ENCODE peak calls at places on chromosomes 1 and 21, in five cellular contexts. N is hepatocyte, P is OCI-LY7, F is BJ, I is fibroblast of mammary gland. K is an unnamed sample.

GRCh38 chr1:222583079-222583478 is 6.7 kb downstream of the TAF1A start:
- DNase-seq in N (no peak), P (peak), F (no peak), I (no peak), K (no peak)

GRCh38 chr1:116722016-116722838 is 32.0 kb upstream of the CD2 start:
- DNase-seq in N (peak), P (no peak), F (no peak), I (peak), K (no peak)

GRCh38 chr1:54153548-54154439 is 994 bp upstream of the CDCP2 start:
- DNase-seq in N (peak), P (no peak), F (no peak), I (peak), K (peak)

GRCh38 chr1:115679141-115679611 is 37.4 kb downstream of the VANGL1 start:
- DNase-seq in N (peak), P (no peak), F (no peak), I (peak), K (peak)

GRCh38 chr1:66648896-66649597 is 103.2 kb upstream of the DYNLT5 start:
- DNase-seq in N (no peak), P (peak), F (no peak), I (no peak), K (no peak)

GRCh38 chr1:218474089-218474488 is 129.0 kb downstream of the TGFB2 start:
- DNase-seq in N (no peak), P (no peak), F (no peak), I (no peak), K (no peak)

GRCh38 chr1:25707280-25708016 is 90.9 kb downstream of the MAN1C1 start:
- DNase-seq in N (no peak), P (no peak), F (peak), I (peak), K (no peak)

GRCh38 chr1:178126790-178127189 is 32.9 kb downstream of the RASAL2 start:
- DNase-seq in N (peak), P (no peak), F (peak), I (peak), K (peak)

GRCh38 chr1:161013591-161014513 is 7.1 kb downstream of the F11R start:
- DNase-seq in N (peak), P (peak), F (no peak), I (peak), K (peak)

GRCh38 chr1:188709146-188709545 is 1768.5 kb downstream of the BRINP3 start:
- DNase-seq in N (no peak), P (no peak), F (no peak), I (no peak), K (peak)

GRCh38 chr1:228397966-228398365 is 8.7 kb downstream of the TRIM11 start:
- DNase-seq in N (no peak), P (no peak), F (no peak), I (no peak), K (no peak)

GRCh38 chr21:42315296-42315891 is at the start of gene TFF3:
- DNase-seq in N (peak), P (no peak), F (no peak), I (no peak), K (no peak)

GRCh38 chr1:26535201-26535600 is 5.6 kb downstream of the RPS6KA1 start:
- DNase-seq in N (no peak), P (peak), F (no peak), I (no peak), K (no peak)

GRCh38 chr1:197468581-197469175 is 200.6 kb downstream of the CRB1 start:
- DNase-seq in N (no peak), P (no peak), F (no peak), I (no peak), K (no peak)

GRCh38 chr1:40822890-40823289 is 39.3 kb downstream of the CITED4 start:
- DNase-seq in N (no peak), P (no peak), F (no peak), I (no peak), K (no peak)

GRCh38 chr21:18803624-18804023 is 400.0 kb upstream of the TMPRSS15 start:
- DNase-seq in N (no peak), P (no peak), F (no peak), I (no peak), K (no peak)

GRCh38 chr1:181097242-181097641 is 8.7 kb downstream of the IER5 start:
- DNase-seq in N (no peak), P (no peak), F (no peak), I (peak), K (no peak)

GRCh38 chr21:42156690-42157605 is 62.0 kb upstream of the ABCG1 start:
- DNase-seq in N (no peak), P (no peak), F (no peak), I (no peak), K (no peak)

GRCh38 chr21:23152130-23152529 is 2153.9 kb downstream of the NCAM2 start:
- DNase-seq in N (no peak), P (no peak), F (no peak), I (no peak), K (no peak)

GRCh38 chr21:28154121-28154520 is 838.6 kb downstream of the LTN1 start:
- DNase-seq in N (no peak), P (no peak), F (no peak), I (no peak), K (peak)

GRCh38 chr1:22217811-22218460 is 75.0 kb upstream of the WNT4 start:
- DNase-seq in N (no peak), P (no peak), F (no peak), I (no peak), K (no peak)

GRCh38 chr1:58982259-58982998 is 198.6 kb upstream of the JUN start:
- DNase-seq in N (peak), P (no peak), F (no peak), I (peak), K (peak)

GRCh38 chr1:192589813-192590212 is 14.2 kb downstream of the RGS1 start:
- DNase-seq in N (no peak), P (no peak), F (no peak), I (peak), K (peak)

GRCh38 chr1:19879227-19879626 is 3.0 kb upstream of the OTUD3 start:
- DNase-seq in N (no peak), P (no peak), F (no peak), I (no peak), K (no peak)

DNA sequence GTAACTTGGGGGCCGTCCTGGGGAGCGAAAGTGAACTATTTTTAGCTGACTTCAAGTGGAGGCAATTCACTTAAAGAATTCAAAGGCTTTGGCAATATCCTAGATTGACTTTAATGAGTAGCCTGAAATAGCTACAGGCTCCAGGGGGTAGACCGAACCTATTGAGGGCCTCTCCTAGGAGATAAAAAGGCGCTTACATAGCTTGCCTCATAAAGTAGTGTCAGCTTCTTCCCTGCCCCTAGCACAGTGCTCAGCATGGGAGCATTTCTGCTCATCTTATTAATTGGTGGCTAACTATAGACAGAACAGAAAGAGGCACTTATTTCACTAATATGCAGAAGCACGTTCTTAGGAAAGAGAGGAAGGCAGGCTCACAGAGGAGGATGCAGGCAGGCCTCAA is 12.3 kb upstream of the CTNNBIP1 start:
- DNase-seq in N (no peak), P (no peak), F (no peak), I (no peak), K (no peak)
- H3K4me3 ChIP-seq in N (no peak), P (no peak), F (no peak), I (no peak), K (no peak)

DNA sequence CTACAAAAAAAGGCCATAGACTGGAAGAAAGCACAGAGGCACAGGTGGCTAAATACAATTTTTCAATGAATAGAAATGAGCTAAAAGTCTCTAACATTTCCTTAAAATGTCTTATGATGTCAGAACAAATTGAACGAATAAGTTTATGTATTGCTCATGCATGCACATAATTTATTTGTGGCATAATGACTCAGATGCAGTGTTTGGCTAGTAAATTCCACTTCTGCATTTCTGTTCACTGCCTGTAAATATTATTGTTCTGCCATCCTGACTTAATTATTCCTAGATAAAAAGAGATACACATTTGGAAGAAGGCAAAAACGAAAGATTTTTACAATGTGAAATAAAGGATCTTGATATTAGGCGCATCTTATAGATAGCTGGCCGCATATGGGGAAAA is 26.6 kb upstream of the EXO1 start:
- DNase-seq in N (no peak), P (no peak), F (peak), I (peak), K (peak)
- TF ChIP-seq CTCF in N (no peak), P (no peak), F (no peak), I (no peak), K (no peak)

DNA sequence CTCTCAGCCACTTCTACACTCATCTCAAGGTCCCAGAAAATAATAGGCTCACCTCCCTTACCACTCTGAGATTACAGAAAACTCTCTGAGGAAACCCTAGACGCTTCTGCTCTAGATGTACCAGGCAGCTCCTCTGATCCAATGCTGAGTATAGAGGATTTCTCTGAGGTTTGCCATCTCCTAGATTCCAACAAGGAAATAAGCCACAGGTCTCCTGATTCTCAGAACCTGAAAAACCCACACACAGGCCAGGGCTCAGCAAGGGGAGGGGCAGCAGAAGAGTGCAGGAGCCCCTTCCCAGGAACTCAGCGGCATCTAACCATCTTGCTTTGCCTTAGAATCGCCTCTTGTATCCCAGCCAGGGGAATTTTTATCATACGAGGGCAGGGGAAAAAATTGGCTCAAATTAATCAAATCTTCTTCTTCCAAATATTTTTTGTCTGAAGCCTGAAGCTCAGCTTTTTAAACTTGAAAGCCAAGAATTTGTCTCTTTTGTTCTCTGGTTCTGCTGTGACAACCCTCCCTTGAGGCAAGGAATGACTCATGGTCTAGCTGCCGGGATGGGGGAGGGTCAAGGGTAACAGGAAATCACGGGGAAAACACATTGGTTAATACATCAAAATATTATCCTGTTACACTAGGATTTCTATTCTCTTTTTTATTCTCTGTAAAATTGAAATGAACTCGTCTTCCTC is 30.8 kb downstream of the GORAB start:
- DNase-seq in N (peak), P (no peak), F (peak), I (peak), K (peak)
- H3K4me3 ChIP-seq in N (no peak), P (no peak), F (no peak), I (no peak), K (peak)

GRCh38 chr1:10101929-10102328 is 69.2 kb downstream of the UBE4B start:
- DNase-seq in N (no peak), P (no peak), F (no peak), I (peak), K (no peak)
- TF ChIP-seq CTCF in N (peak), P (peak), F (no peak), I (peak), K (peak)